ENCODE peak calls at places on chromosomes 7 and 10, in four cellular contexts. One of them, this sample, is unnamed. For H3K36me3, the result is how much of the 10 kb centered on the place peaks cover.

GRCh38 chr7:155206286-155207020 is 91.2 kb upstream of the INSIG1 start:
- DNase-seq in SK-N-SH: no peak
- DNase-seq in brain microvascular endothelial cell: peak
- DNase-seq in transverse colon: peak
- DNase-seq in this sample: peak

GRCh38 chr7:105723582-105723981 is 142.3 kb upstream of the EFCAB10 start:
- DNase-seq in SK-N-SH: no peak
- DNase-seq in brain microvascular endothelial cell: no peak
- DNase-seq in transverse colon: no peak
- DNase-seq in this sample: no peak

GRCh38 chr7:131529617-131530016 is 26.8 kb downstream of the PODXL start:
- DNase-seq in SK-N-SH: no peak
- DNase-seq in brain microvascular endothelial cell: no peak
- DNase-seq in transverse colon: no peak
- DNase-seq in this sample: no peak

GRCh38 chr10:28492093-28492492 is 40.8 kb upstream of the WAC start:
- DNase-seq in SK-N-SH: no peak
- DNase-seq in brain microvascular endothelial cell: no peak
- DNase-seq in transverse colon: no peak
- DNase-seq in this sample: no peak

GRCh38 chr7:158407581-158408331 is 179.9 kb downstream of the PTPRN2 start:
- DNase-seq in SK-N-SH: peak
- DNase-seq in brain microvascular endothelial cell: peak
- DNase-seq in transverse colon: no peak
- DNase-seq in this sample: no peak

GRCh38 chr7:1914321-1914720 is 244.2 kb downstream of the ELFN1 start:
- DNase-seq in SK-N-SH: no peak
- DNase-seq in brain microvascular endothelial cell: no peak
- DNase-seq in transverse colon: no peak
- DNase-seq in this sample: no peak

GRCh38 chr7:47132471-47132870 is 449.4 kb downstream of the TNS3 start:
- DNase-seq in SK-N-SH: no peak
- DNase-seq in brain microvascular endothelial cell: no peak
- DNase-seq in transverse colon: no peak
- DNase-seq in this sample: no peak

GRCh38 chr10:67697646-67698245 is 1.8 kb upstream of the CTNNA3 start:
- DNase-seq in SK-N-SH: peak
- DNase-seq in brain microvascular endothelial cell: peak
- DNase-seq in transverse colon: no peak
- DNase-seq in this sample: no peak

GRCh38 chr7:73718438-73718881 is 1.0 kb downstream of the STX1A start:
- DNase-seq in SK-N-SH: peak
- DNase-seq in brain microvascular endothelial cell: peak
- DNase-seq in transverse colon: no peak
- DNase-seq in this sample: no peak

GRCh38 chr10:119425881-119426170 is 116.7 kb downstream of the RGS10 start:
- DNase-seq in SK-N-SH: no peak
- DNase-seq in brain microvascular endothelial cell: no peak
- DNase-seq in transverse colon: no peak
- DNase-seq in this sample: no peak

GRCh38 chr10:104324931-104325330 is 13.3 kb downstream of the ITPRIP start:
- DNase-seq in SK-N-SH: no peak
- DNase-seq in brain microvascular endothelial cell: no peak
- DNase-seq in transverse colon: no peak
- DNase-seq in this sample: no peak

GRCh38 chr7:22672892-22673637 is 53.9 kb upstream of the IL6 start:
- DNase-seq in SK-N-SH: no peak
- DNase-seq in brain microvascular endothelial cell: no peak
- DNase-seq in transverse colon: no peak
- DNase-seq in this sample: no peak

GRCh38 chr10:103780242-103781149 is 74.9 kb downstream of the SH3PXD2A start:
- DNase-seq in SK-N-SH: no peak
- DNase-seq in brain microvascular endothelial cell: no peak
- DNase-seq in transverse colon: no peak
- DNase-seq in this sample: no peak

GRCh38 chr7:36692444-36692843 is 31.9 kb downstream of the AOAH start:
- DNase-seq in SK-N-SH: no peak
- DNase-seq in brain microvascular endothelial cell: no peak
- DNase-seq in transverse colon: no peak
- DNase-seq in this sample: no peak

GRCh38 chr10:114188001-114188400 is 8.8 kb downstream of the TDRD1 start:
- DNase-seq in SK-N-SH: no peak
- DNase-seq in brain microvascular endothelial cell: no peak
- DNase-seq in transverse colon: no peak
- DNase-seq in this sample: no peak

GRCh38 chr10:62637249-62638061 is 167.1 kb upstream of the ADO start:
- DNase-seq in SK-N-SH: no peak
- DNase-seq in brain microvascular endothelial cell: peak
- DNase-seq in transverse colon: peak
- DNase-seq in this sample: no peak

GRCh38 chr7:131111081-131111576 is 216.5 kb upstream of the MKLN1 start:
- DNase-seq in SK-N-SH: peak
- DNase-seq in brain microvascular endothelial cell: peak
- DNase-seq in transverse colon: peak
- DNase-seq in this sample: no peak

GRCh38 chr10:117723343-117723742 is 180.8 kb downstream of the EMX2 start:
- DNase-seq in SK-N-SH: no peak
- DNase-seq in brain microvascular endothelial cell: no peak
- DNase-seq in transverse colon: no peak
- DNase-seq in this sample: no peak

GRCh38 chr10:15084502-15084922 is 4.1 kb downstream of the ACBD7 start:
- DNase-seq in SK-N-SH: no peak
- DNase-seq in brain microvascular endothelial cell: peak
- DNase-seq in transverse colon: peak
- DNase-seq in this sample: no peak

GRCh38 chr10:74418285-74418872 is 267.4 kb downstream of the ADK start:
- DNase-seq in SK-N-SH: peak
- DNase-seq in brain microvascular endothelial cell: no peak
- DNase-seq in transverse colon: no peak
- DNase-seq in this sample: no peak

GRCh38 chr7:151756076-151756731 is 120.7 kb downstream of the PRKAG2 start:
- DNase-seq in SK-N-SH: no peak
- DNase-seq in brain microvascular endothelial cell: peak
- DNase-seq in transverse colon: peak
- DNase-seq in this sample: no peak

GRCh38 chr7:165661-166369 is 26.6 kb upstream of the FAM20C start:
- DNase-seq in SK-N-SH: peak
- DNase-seq in brain microvascular endothelial cell: no peak
- DNase-seq in transverse colon: no peak
- DNase-seq in this sample: no peak

GRCh38 chr10:69943292-69943820 is 109.3 kb upstream of the MACROH2A2 start:
- DNase-seq in SK-N-SH: no peak
- DNase-seq in brain microvascular endothelial cell: no peak
- DNase-seq in transverse colon: no peak
- DNase-seq in this sample: no peak

GRCh38 chr10:82266438-82266837 is 391.4 kb downstream of the NRG3 start:
- DNase-seq in SK-N-SH: no peak
- DNase-seq in brain microvascular endothelial cell: peak
- DNase-seq in transverse colon: no peak
- DNase-seq in this sample: no peak

GRCh38 chr10:89502556-89502955 is 32.8 kb downstream of the SLC16A12 start:
- DNase-seq in SK-N-SH: no peak
- DNase-seq in brain microvascular endothelial cell: peak
- DNase-seq in transverse colon: no peak
- DNase-seq in this sample: no peak

GRCh38 chr7:41869091-41869490 is 166.2 kb upstream of the INHBA start:
- DNase-seq in SK-N-SH: no peak
- DNase-seq in brain microvascular endothelial cell: no peak
- DNase-seq in transverse colon: no peak
- DNase-seq in this sample: no peak

GRCh38 chr7:127251458-127252379 is 1.0 kb downstream of the GRM8 start:
- DNase-seq in SK-N-SH: peak
- DNase-seq in brain microvascular endothelial cell: no peak
- DNase-seq in transverse colon: peak
- DNase-seq in this sample: no peak

GRCh38 chr7:127254163-127254684 is 1.5 kb upstream of the GRM8 start:
- DNase-seq in SK-N-SH: no peak
- DNase-seq in brain microvascular endothelial cell: no peak
- DNase-seq in transverse colon: no peak
- DNase-seq in this sample: no peak

GRCh38 chr7:127253289-127254162 is 785 bp upstream of the GRM8 start:
- DNase-seq in SK-N-SH: peak
- DNase-seq in brain microvascular endothelial cell: peak
- DNase-seq in transverse colon: peak
- DNase-seq in this sample: no peak

GRCh38 chr7:127252380-127252718 is 392 bp downstream of the GRM8 start:
- DNase-seq in SK-N-SH: peak
- DNase-seq in brain microvascular endothelial cell: no peak
- DNase-seq in transverse colon: no peak
- DNase-seq in this sample: no peak

DNA sequence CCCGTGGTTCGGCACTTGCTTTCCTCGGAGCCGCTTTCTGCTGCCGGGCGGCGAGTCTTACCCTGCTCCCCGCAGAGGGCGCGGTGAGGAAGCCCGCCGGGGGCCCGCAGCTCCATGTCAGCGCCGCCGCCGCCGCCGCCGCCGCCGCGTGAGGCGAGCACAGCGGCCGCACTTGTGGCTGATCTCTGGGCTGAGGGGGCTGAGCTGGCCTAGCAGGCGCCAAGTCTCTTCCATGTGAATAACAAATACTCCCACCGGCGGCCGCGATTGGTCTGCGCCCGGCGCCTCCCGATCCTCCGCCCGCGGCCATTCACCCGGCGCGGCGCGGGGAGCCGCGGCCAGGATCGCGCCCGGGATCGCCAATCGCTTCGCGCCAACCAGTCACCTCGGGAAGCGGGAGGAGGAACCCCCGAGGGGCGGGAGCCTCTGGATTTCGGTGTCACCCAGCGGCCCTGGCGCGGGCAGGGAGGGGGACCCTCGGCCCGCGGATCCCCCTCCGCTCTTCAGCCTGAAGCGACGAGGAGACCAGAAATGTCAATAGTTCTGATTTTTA is at the start of gene GRM8:
- DNase-seq in SK-N-SH: peak
- DNase-seq in brain microvascular endothelial cell: peak
- DNase-seq in transverse colon: peak
- DNase-seq in this sample: no peak
- H3K36me3 ChIP-seq in SK-N-SH: under half
- H3K36me3 ChIP-seq in brain microvascular endothelial cell: under half
- H3K36me3 ChIP-seq in transverse colon: under half
- H3K36me3 ChIP-seq in this sample: under half

GRCh38 chr10:92241501-92241900 is 49.4 kb downstream of the CPEB3 start:
- DNase-seq in SK-N-SH: no peak
- DNase-seq in brain microvascular endothelial cell: no peak
- DNase-seq in transverse colon: no peak
- DNase-seq in this sample: no peak

GRCh38 chr10:92241158-92241500 is 49.7 kb downstream of the CPEB3 start:
- DNase-seq in SK-N-SH: peak
- DNase-seq in brain microvascular endothelial cell: no peak
- DNase-seq in transverse colon: peak
- DNase-seq in this sample: no peak

GRCh38 chr10:92240289-92241157 is 50.4 kb downstream of the CPEB3 start:
- DNase-seq in SK-N-SH: peak
- DNase-seq in brain microvascular endothelial cell: peak
- DNase-seq in transverse colon: peak
- DNase-seq in this sample: no peak

GRCh38 chr10:92242910-92243671 is 47.8 kb downstream of the CPEB3 start:
- DNase-seq in SK-N-SH: peak
- DNase-seq in brain microvascular endothelial cell: peak
- DNase-seq in transverse colon: peak
- DNase-seq in this sample: no peak

GRCh38 chr10:92242380-92242779 is 48.5 kb downstream of the CPEB3 start:
- DNase-seq in SK-N-SH: no peak
- DNase-seq in brain microvascular endothelial cell: no peak
- DNase-seq in transverse colon: no peak
- DNase-seq in this sample: no peak
- H3K4me3 ChIP-seq in SK-N-SH: no peak
- H3K4me3 ChIP-seq in brain microvascular endothelial cell: no peak
- H3K4me3 ChIP-seq in transverse colon: no peak
- H3K4me3 ChIP-seq in this sample: no peak

DNA sequence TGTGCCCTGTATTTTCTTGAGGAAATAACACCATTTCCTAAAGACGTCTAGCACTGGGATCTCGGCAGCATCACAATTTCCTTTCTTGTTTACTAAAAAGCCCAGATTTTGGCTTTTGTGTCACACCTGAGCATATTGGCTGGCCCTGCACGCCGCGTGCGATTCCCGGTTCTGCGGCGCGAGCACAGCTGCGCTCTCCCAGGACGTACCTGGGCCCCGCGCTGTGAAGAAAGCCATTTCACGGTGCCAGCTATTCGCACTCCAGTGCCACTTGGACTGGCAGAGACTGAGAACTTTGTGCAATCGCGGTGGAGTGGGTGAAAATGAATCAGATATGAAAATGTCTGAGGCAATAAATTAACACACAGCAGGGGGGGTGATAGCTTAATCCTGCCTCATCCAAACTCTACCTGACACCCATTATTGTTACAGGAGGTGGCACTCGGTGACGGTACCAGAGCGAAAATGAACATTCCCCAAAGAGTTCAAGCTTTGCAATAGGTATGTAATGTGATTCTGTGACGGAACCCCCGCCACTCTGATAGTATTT is 330.1 kb upstream of the MGMT start:
- DNase-seq in SK-N-SH: no peak
- DNase-seq in brain microvascular endothelial cell: no peak
- DNase-seq in transverse colon: no peak
- DNase-seq in this sample: no peak
- H3K36me3 ChIP-seq in SK-N-SH: under half
- H3K36me3 ChIP-seq in brain microvascular endothelial cell: under half
- H3K36me3 ChIP-seq in transverse colon: under half
- H3K36me3 ChIP-seq in this sample: under half

GRCh38 chr7:111105269-111105668 is 14.3 kb downstream of the LRRN3 start:
- DNase-seq in SK-N-SH: no peak
- DNase-seq in brain microvascular endothelial cell: no peak
- DNase-seq in transverse colon: no peak
- DNase-seq in this sample: no peak

GRCh38 chr7:111103136-111103535 is 12.2 kb downstream of the LRRN3 start:
- DNase-seq in SK-N-SH: no peak
- DNase-seq in brain microvascular endothelial cell: no peak
- DNase-seq in transverse colon: no peak
- DNase-seq in this sample: no peak

GRCh38 chr7:111101856-111102646 is 11.1 kb downstream of the LRRN3 start:
- DNase-seq in SK-N-SH: peak
- DNase-seq in brain microvascular endothelial cell: no peak
- DNase-seq in transverse colon: no peak
- DNase-seq in this sample: no peak

GRCh38 chr7:111104710-111105109 is 13.8 kb downstream of the LRRN3 start:
- DNase-seq in SK-N-SH: no peak
- DNase-seq in brain microvascular endothelial cell: no peak
- DNase-seq in transverse colon: no peak
- DNase-seq in this sample: no peak

DNA sequence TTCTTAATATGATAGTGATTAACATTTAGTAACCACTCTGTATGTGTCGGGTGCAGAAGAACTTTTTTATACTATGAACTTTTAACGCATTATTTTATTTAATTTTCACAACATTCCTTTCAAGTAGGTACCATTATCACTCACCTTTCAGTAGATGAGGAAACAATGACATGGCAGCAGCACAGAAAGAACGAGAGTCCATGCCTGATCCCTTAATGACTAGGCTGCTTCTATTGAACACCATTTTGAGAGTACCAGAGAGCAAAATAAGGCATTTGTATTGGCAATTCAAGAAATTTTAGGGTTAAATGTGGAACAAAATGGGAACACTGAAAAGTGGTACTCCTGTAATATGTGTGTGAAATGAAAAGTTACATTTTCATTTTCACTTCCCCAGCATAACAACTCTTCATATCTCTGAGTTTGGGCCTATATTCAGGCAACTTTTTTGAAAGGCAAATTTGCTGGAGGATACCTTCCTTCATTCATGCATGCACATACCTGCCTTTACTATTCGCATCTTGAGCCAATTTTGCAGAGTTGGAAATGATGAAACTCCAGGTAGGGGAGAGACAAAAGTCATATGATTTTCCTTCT is 12.8 kb downstream of the LRRN3 start:
- DNase-seq in SK-N-SH: no peak
- DNase-seq in brain microvascular endothelial cell: no peak
- DNase-seq in transverse colon: no peak
- DNase-seq in this sample: no peak
- H3K4me3 ChIP-seq in SK-N-SH: no peak
- H3K4me3 ChIP-seq in brain microvascular endothelial cell: no peak
- H3K4me3 ChIP-seq in transverse colon: no peak
- H3K4me3 ChIP-seq in this sample: no peak

This sample was measured in esophagus squamous epithelium.